ENCODE peak calls at places on chromosomes 1 and 21, in eight cellular contexts. D is ELF-1; T is COR-L47; C is posterior cingulate gyrus; M is stimulated activated CD8-positive, alpha-beta memory T cell treated with anti-CD3 and anti-CD28 coated beads, Interleukin-15, amount 100 ng/mL, for 48 hours; V is activated gamma-delta T cell treated with Interleukin-2 at 50 U/mL for 16 hours; B is nephron progenitor cell; Z is activated CD4-positive, CD25-positive, alpha-beta regulatory T cell treated with anti-CD3 and anti-CD28 coated beads, Interleukin-2, amount 50 U/mL, for 72 hours. F is an unnamed sample.
A peak's percentile ranks its signal among the peaks of the same experiment; 100 is the strongest.

GRCh38 chr1:109570414-109570813 is 22.0 kb downstream of the GNAI3 start:
- DNase-seq in D (peak; percentile 27), T (no peak), C (no peak), M (no peak), V (no peak), B (no peak), Z (no peak), F (no peak)

GRCh38 chr1:33943978-33944377 is 80.1 kb downstream of the HMGB4 start:
- DNase-seq in D (no peak), T (no peak), C (no peak), M (no peak), V (no peak), B (no peak), Z (no peak), F (no peak)

GRCh38 chr1:244102051-244102450 is 51.0 kb downstream of the ZBTB18 start:
- DNase-seq in D (no peak), T (no peak), C (no peak), M (no peak), V (no peak), B (no peak), Z (no peak), F (no peak)

GRCh38 chr1:215667796-215668195 is 100.7 kb downstream of the KCTD3 start:
- DNase-seq in D (no peak), T (no peak), C (no peak), M (no peak), V (no peak), B (no peak), Z (no peak), F (no peak)

GRCh38 chr1:101451888-101452287 is 215.1 kb downstream of the S1PR1 start:
- DNase-seq in D (no peak), T (no peak), C (no peak), M (no peak), V (no peak), B (no peak), Z (no peak), F (no peak)

GRCh38 chr21:41956926-41957729 is 3.3 kb upstream of the C2CD2 start:
- DNase-seq in D (no peak), T (no peak), C (no peak), M (no peak), V (no peak), B (no peak), Z (no peak), F (no peak)

GRCh38 chr1:37149296-37149695 is 115.0 kb upstream of the GRIK3 start:
- DNase-seq in D (no peak), T (no peak), C (no peak), M (no peak), V (no peak), B (no peak), Z (no peak), F (no peak)

GRCh38 chr1:17744666-17745563 is 10.2 kb upstream of the ACTL8 start:
- DNase-seq in D (no peak), T (no peak), C (no peak), M (no peak), V (no peak), B (no peak), Z (no peak), F (no peak)

GRCh38 chr1:239912471-239912870 is 179.2 kb upstream of the FMN2 start:
- DNase-seq in D (no peak), T (no peak), C (no peak), M (no peak), V (no peak), B (no peak), Z (no peak), F (no peak)

GRCh38 chr1:200872446-200873115 is at the start of gene GPR25:
- DNase-seq in D (no peak), T (no peak), C (no peak), M (no peak), V (no peak), B (no peak), Z (no peak), F (peak; percentile 24)

GRCh38 chr1:65146908-65147423 is 1.0 kb upstream of the AK4 start:
- DNase-seq in D (no peak), T (no peak), C (no peak), M (no peak), V (no peak), B (no peak), Z (no peak), F (no peak)

GRCh38 chr1:82160903-82161302 is 360.2 kb downstream of the ADGRL2 start:
- DNase-seq in D (no peak), T (no peak), C (no peak), M (no peak), V (no peak), B (peak; percentile 7), Z (no peak), F (no peak)

GRCh38 chr1:15902882-15903281 is 55.4 kb downstream of the SPEN start:
- DNase-seq in D (no peak), T (no peak), C (no peak), M (no peak), V (no peak), B (no peak), Z (no peak), F (no peak)

GRCh38 chr21:15826147-15826780 is 96.5 kb downstream of the USP25 start:
- DNase-seq in D (peak; percentile 11), T (peak; percentile 18), C (no peak), M (no peak), V (peak; percentile 22), B (peak; percentile 5), Z (no peak), F (peak; percentile 30)

GRCh38 chr1:185570962-185571361 is 163.2 kb upstream of the HMCN1 start:
- DNase-seq in D (no peak), T (no peak), C (no peak), M (no peak), V (no peak), B (no peak), Z (no peak), F (no peak)

GRCh38 chr1:16127676-16128337 is 28.1 kb downstream of the EPHA2 start:
- DNase-seq in D (no peak), T (no peak), C (no peak), M (no peak), V (no peak), B (no peak), Z (no peak), F (no peak)

GRCh38 chr1:32684167-32684811 is 18.3 kb downstream of the SYNC start:
- DNase-seq in D (no peak), T (no peak), C (no peak), M (no peak), V (no peak), B (no peak), Z (no peak), F (no peak)

GRCh38 chr1:41622859-41623732 is 138.6 kb upstream of the EDN2 start:
- DNase-seq in D (no peak), T (no peak), C (no peak), M (no peak), V (no peak), B (no peak), Z (no peak), F (no peak)

GRCh38 chr1:196877964-196878363 is 9.9 kb upstream of the CFHR4 start:
- DNase-seq in D (peak; percentile 47), T (no peak), C (no peak), M (no peak), V (no peak), B (peak; percentile 56), Z (no peak), F (no peak)

GRCh38 chr1:159598196-159598595 is 10.6 kb downstream of the APCS start:
- DNase-seq in D (no peak), T (no peak), C (no peak), M (no peak), V (no peak), B (no peak), Z (no peak), F (no peak)

GRCh38 chr1:89692601-89693503 is 59.9 kb downstream of the LRRC8C start:
- DNase-seq in D (no peak), T (no peak), C (no peak), M (no peak), V (no peak), B (no peak), Z (no peak), F (no peak)

GRCh38 chr1:182193908-182194550 is 132.5 kb upstream of the ZNF648 start:
- DNase-seq in D (no peak), T (no peak), C (no peak), M (no peak), V (no peak), B (no peak), Z (no peak), F (no peak)

GRCh38 chr1:156948708-156949107 is 28.3 kb downstream of the LRRC71 start:
- DNase-seq in D (peak; percentile 55), T (no peak), C (no peak), M (no peak), V (no peak), B (no peak), Z (peak; percentile 23), F (no peak)

F was measured in immature natural killer cell.